ENCODE peak calls at places on chromosomes 16 and 17, in six cellular contexts. One of them, this sample, is unnamed.
A peak's percentile ranks its signal among the peaks of the same experiment; 100 is the strongest.

GRCh38 chr16:53726625-53727024 is 22.7 kb downstream of the FTO start:
- DNase-seq in NB4: no peak
- DNase-seq in A549: peak; percentile 5
- DNase-seq in HepG2: peak; percentile 16
- DNase-seq in body of pancreas: no peak
- DNase-seq in tibial nerve: no peak
- DNase-seq in this sample: no peak

GRCh38 chr17:31389673-31390381 is 1.6 kb upstream of the RAB11FIP4 start:
- DNase-seq in NB4: no peak
- DNase-seq in A549: no peak
- DNase-seq in HepG2: no peak
- DNase-seq in body of pancreas: no peak
- DNase-seq in tibial nerve: no peak
- DNase-seq in this sample: no peak

GRCh38 chr16:22302776-22303363 is 5.7 kb downstream of the POLR3E start:
- DNase-seq in NB4: no peak
- DNase-seq in A549: no peak
- DNase-seq in HepG2: no peak
- DNase-seq in body of pancreas: no peak
- DNase-seq in tibial nerve: no peak
- DNase-seq in this sample: no peak

GRCh38 chr17:83192161-83192788 is 112.9 kb downstream of the METRNL start:
- DNase-seq in NB4: peak; percentile 17
- DNase-seq in A549: no peak
- DNase-seq in HepG2: no peak
- DNase-seq in body of pancreas: peak; percentile 4
- DNase-seq in tibial nerve: peak; percentile 74
- DNase-seq in this sample: no peak

GRCh38 chr16:84294196-84295142 is at the start of gene WFDC1:
- DNase-seq in NB4: peak; percentile 49
- DNase-seq in A549: no peak
- DNase-seq in HepG2: no peak
- DNase-seq in body of pancreas: no peak
- DNase-seq in tibial nerve: no peak
- DNase-seq in this sample: no peak

GRCh38 chr17:74201250-74201649 is 2.2 kb upstream of the RPL38 start:
- DNase-seq in NB4: no peak
- DNase-seq in A549: peak; percentile 42
- DNase-seq in HepG2: no peak
- DNase-seq in body of pancreas: peak; percentile 52
- DNase-seq in tibial nerve: no peak
- DNase-seq in this sample: no peak

GRCh38 chr16:11296351-11296705 is 15.2 kb upstream of the PRM1 start:
- DNase-seq in NB4: no peak
- DNase-seq in A549: no peak
- DNase-seq in HepG2: no peak
- DNase-seq in body of pancreas: no peak
- DNase-seq in tibial nerve: no peak
- DNase-seq in this sample: no peak

GRCh38 chr16:54291981-54292487 is 5.4 kb upstream of the IRX3 start:
- DNase-seq in NB4: no peak
- DNase-seq in A549: no peak
- DNase-seq in HepG2: no peak
- DNase-seq in body of pancreas: no peak
- DNase-seq in tibial nerve: no peak
- DNase-seq in this sample: no peak

GRCh38 chr17:74426551-74427047 is 5.3 kb upstream of the GPRC5C start:
- DNase-seq in NB4: peak; percentile 71
- DNase-seq in A549: no peak
- DNase-seq in HepG2: no peak
- DNase-seq in body of pancreas: no peak
- DNase-seq in tibial nerve: no peak
- DNase-seq in this sample: no peak

GRCh38 chr17:61849674-61850073 is 13.7 kb downstream of the BRIP1 start:
- DNase-seq in NB4: no peak
- DNase-seq in A549: no peak
- DNase-seq in HepG2: no peak
- DNase-seq in body of pancreas: no peak
- DNase-seq in tibial nerve: no peak
- DNase-seq in this sample: no peak

GRCh38 chr17:36878216-36878615 is 59.1 kb upstream of the LHX1 start:
- DNase-seq in NB4: no peak
- DNase-seq in A549: no peak
- DNase-seq in HepG2: no peak
- DNase-seq in body of pancreas: no peak
- DNase-seq in tibial nerve: no peak
- DNase-seq in this sample: no peak

GRCh38 chr17:67125924-67126323 is 81.6 kb downstream of the CACNG1 start:
- DNase-seq in NB4: no peak
- DNase-seq in A549: no peak
- DNase-seq in HepG2: no peak
- DNase-seq in body of pancreas: peak; percentile 38
- DNase-seq in tibial nerve: no peak
- DNase-seq in this sample: no peak

GRCh38 chr16:68113765-68114240 is 28.6 kb downstream of the NFATC3 start:
- DNase-seq in NB4: no peak
- DNase-seq in A549: no peak
- DNase-seq in HepG2: no peak
- DNase-seq in body of pancreas: no peak
- DNase-seq in tibial nerve: no peak
- DNase-seq in this sample: no peak

GRCh38 chr17:81902023-81902652 is at the start of gene NPB:
- DNase-seq in NB4: no peak
- DNase-seq in A549: no peak
- DNase-seq in HepG2: no peak
- DNase-seq in body of pancreas: peak; percentile 58
- DNase-seq in tibial nerve: no peak
- DNase-seq in this sample: peak; percentile 81

GRCh38 chr17:34706029-34706428 is 126.6 kb downstream of the TMEM132E start:
- DNase-seq in NB4: peak; percentile 38
- DNase-seq in A549: no peak
- DNase-seq in HepG2: no peak
- DNase-seq in body of pancreas: no peak
- DNase-seq in tibial nerve: no peak
- DNase-seq in this sample: peak; percentile 38

GRCh38 chr17:29114141-29114540 is 66.1 kb downstream of the MYO18A start:
- DNase-seq in NB4: no peak
- DNase-seq in A549: no peak
- DNase-seq in HepG2: no peak
- DNase-seq in body of pancreas: no peak
- DNase-seq in tibial nerve: no peak
- DNase-seq in this sample: no peak

GRCh38 chr17:38740806-38741205 is 7.3 kb downstream of the PCGF2 start:
- DNase-seq in NB4: no peak
- DNase-seq in A549: no peak
- DNase-seq in HepG2: no peak
- DNase-seq in body of pancreas: no peak
- DNase-seq in tibial nerve: no peak
- DNase-seq in this sample: no peak

GRCh38 chr17:78933025-78933958 is 8.1 kb upstream of the TIMP2 start:
- DNase-seq in NB4: peak; percentile 77
- DNase-seq in A549: peak; percentile 96
- DNase-seq in HepG2: peak; percentile 93
- DNase-seq in body of pancreas: peak; percentile 42
- DNase-seq in tibial nerve: peak; percentile 47
- DNase-seq in this sample: no peak
- TF ChIP-seq POLR2A in NB4: no peak
- TF ChIP-seq POLR2A in A549: no peak
- TF ChIP-seq POLR2A in HepG2: no peak
- TF ChIP-seq POLR2A in body of pancreas: no peak
- TF ChIP-seq POLR2A in tibial nerve: no peak
- TF ChIP-seq POLR2A in this sample: no peak

DNA sequence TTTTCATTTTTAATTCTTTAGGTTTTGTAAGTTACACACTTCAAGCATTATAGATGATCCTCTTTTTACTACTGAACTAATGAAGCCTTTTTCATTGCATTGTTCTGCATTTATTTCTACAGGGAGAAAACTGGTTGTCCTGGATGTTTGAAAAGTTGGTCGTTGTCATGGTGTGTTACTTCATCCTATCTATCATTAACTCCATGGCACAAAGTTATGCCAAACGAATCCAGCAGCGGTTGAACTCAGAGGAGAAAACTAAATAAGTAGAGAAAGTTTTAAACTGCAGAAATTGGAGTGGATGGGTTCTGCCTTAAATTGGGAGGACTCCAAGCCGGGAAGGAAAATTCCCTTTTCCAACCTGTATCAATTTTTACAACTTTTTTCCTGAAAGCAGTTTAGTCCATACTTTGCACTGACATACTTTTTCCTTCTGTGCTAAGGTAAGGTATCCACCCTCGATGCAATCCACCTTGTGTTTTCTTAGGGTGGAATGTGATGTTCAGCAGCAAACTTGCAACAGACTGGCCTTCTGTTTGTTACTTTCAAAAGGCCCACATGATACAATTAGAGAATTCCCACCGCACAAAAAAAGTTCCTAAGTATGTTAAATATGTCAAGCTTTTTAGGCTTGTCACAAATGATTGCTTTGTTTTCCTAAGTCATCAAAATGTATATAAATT is 53.0 kb downstream of the TUBD1 start:
- DNase-seq in NB4: no peak
- DNase-seq in A549: peak; percentile 77
- DNase-seq in HepG2: no peak
- DNase-seq in body of pancreas: no peak
- DNase-seq in tibial nerve: no peak
- DNase-seq in this sample: no peak
- TF ChIP-seq POLR2A in NB4: no peak
- TF ChIP-seq POLR2A in A549: no peak
- TF ChIP-seq POLR2A in HepG2: peak; percentile 33
- TF ChIP-seq POLR2A in body of pancreas: no peak
- TF ChIP-seq POLR2A in tibial nerve: no peak
- TF ChIP-seq POLR2A in this sample: peak; percentile 48

DNA sequence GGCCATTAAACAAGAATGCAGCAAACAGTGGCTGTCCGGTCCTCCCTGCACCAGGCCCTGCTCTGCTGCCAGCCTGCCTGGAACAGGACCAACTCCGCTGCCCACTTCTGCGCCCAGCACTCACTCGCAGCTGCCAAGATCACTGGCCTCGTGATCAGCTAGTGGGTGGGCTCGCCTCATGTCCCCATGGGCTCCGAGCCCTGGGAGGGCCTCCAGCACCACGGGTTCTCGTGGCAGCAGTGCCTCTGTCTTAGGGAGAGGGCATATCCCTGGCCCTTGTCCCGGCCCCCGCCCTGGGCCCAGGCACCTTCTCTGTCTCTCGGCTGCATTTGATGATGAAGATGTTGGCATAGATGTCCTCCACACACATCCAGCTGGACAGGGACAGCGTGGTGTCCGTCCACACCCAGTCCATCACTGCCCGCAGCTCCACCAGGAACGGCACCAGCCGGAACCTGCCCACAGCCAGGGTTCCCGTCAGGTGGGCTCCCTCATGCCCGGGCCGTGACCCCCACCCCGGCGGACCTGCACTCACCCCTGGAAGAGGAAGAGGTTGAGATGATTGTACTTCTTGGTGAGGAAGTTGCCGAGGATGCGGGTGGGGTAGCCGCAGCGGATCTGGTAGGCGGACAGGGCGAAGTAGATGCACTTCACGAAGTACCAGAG is 13.1 kb downstream of the CTU2 start:
- DNase-seq in NB4: no peak
- DNase-seq in A549: no peak
- DNase-seq in HepG2: no peak
- DNase-seq in body of pancreas: no peak
- DNase-seq in tibial nerve: no peak
- DNase-seq in this sample: no peak
- TF ChIP-seq POLR2A in NB4: no peak
- TF ChIP-seq POLR2A in A549: no peak
- TF ChIP-seq POLR2A in HepG2: no peak
- TF ChIP-seq POLR2A in body of pancreas: no peak
- TF ChIP-seq POLR2A in tibial nerve: no peak
- TF ChIP-seq POLR2A in this sample: no peak

DNA sequence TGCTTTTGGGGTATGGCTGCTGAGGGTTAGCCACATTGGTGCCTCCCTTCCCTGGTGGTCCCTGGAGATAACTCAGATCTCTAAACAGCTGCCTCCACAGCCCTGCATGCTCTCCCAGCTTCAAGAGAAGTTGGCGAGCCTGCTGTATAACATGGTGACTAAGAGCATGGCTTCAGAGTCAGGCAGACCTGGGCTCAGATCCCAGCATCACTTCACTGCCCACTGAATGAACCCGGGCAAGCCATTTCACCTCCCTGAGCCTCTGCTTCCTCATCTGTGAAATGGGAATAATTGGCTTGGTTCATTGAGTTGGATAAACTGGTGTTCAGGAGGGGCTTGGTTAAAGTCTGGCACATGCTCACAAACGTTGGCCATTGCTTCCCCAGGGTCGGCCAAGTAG is 16.6 kb downstream of the KIF1C start:
- DNase-seq in NB4: no peak
- DNase-seq in A549: no peak
- DNase-seq in HepG2: no peak
- DNase-seq in body of pancreas: no peak
- DNase-seq in tibial nerve: no peak
- DNase-seq in this sample: no peak
- TF ChIP-seq POLR2A in NB4: no peak
- TF ChIP-seq POLR2A in A549: no peak
- TF ChIP-seq POLR2A in HepG2: no peak
- TF ChIP-seq POLR2A in body of pancreas: no peak
- TF ChIP-seq POLR2A in tibial nerve: no peak
- TF ChIP-seq POLR2A in this sample: no peak

GRCh38 chr17:77456271-77456950 is 315.6 kb downstream of the SEC14L1 start:
- DNase-seq in NB4: no peak
- DNase-seq in A549: no peak
- DNase-seq in HepG2: no peak
- DNase-seq in body of pancreas: no peak
- DNase-seq in tibial nerve: no peak
- DNase-seq in this sample: no peak
- TF ChIP-seq POLR2A in NB4: no peak
- TF ChIP-seq POLR2A in A549: no peak
- TF ChIP-seq POLR2A in HepG2: no peak
- TF ChIP-seq POLR2A in body of pancreas: no peak
- TF ChIP-seq POLR2A in tibial nerve: no peak
- TF ChIP-seq POLR2A in this sample: no peak